ENCODE peak calls at places on chromosome 16, in nine cellular contexts. R is cardiac fibroblast; I is GM13977; E is cardiac muscle cell; T is heart left ventricle; L is RWPE1; F is CD8-positive, alpha-beta T cell; X is uterus; Y is thyroid gland. H is an unnamed sample.

GRCh38 chr16:4051591-4051990 is 64.7 kb downstream of the ADCY9 start:
- DNase-seq in R (no peak), I (no peak), E (no peak), T (no peak), L (peak; percentile 72), F (no peak), X (no peak), Y (no peak), H (no peak)

GRCh38 chr16:7456221-7456620 is 123.6 kb downstream of the RBFOX1 start:
- DNase-seq in R (no peak), I (no peak), E (no peak), T (no peak), L (no peak), F (no peak), X (no peak), Y (no peak), H (no peak)

GRCh38 chr16:73051216-73051615 is 3.3 kb upstream of the ZFHX3 start:
- DNase-seq in R (no peak), I (no peak), E (no peak), T (no peak), L (no peak), F (no peak), X (no peak), Y (no peak), H (no peak)

GRCh38 chr16:28082624-28083023 is 19.1 kb upstream of the GSG1L start:
- DNase-seq in R (no peak), I (no peak), E (no peak), T (no peak), L (no peak), F (no peak), X (no peak), Y (no peak), H (no peak)

GRCh38 chr16:19574625-19575024 is 19.1 kb downstream of the VPS35L start:
- DNase-seq in R (no peak), I (no peak), E (no peak), T (no peak), L (no peak), F (no peak), X (no peak), Y (no peak), H (no peak)

GRCh38 chr16:72658888-72659717 is 388.8 kb downstream of the ZFHX3 start:
- DNase-seq in R (peak; percentile 57), I (no peak), E (peak; percentile 26), T (no peak), L (no peak), F (no peak), X (no peak), Y (no peak), H (no peak)

GRCh38 chr16:85557083-85557975 is 55.8 kb upstream of the GSE1 start:
- DNase-seq in R (no peak), I (peak; percentile 70), E (no peak), T (peak; percentile 19), L (peak; percentile 81), F (peak; percentile 54), X (peak; percentile 43), Y (peak; percentile 54), H (peak; percentile 59)

GRCh38 chr16:59201160-59201559 is 467.0 kb upstream of the GOT2 start:
- DNase-seq in R (no peak), I (no peak), E (no peak), T (no peak), L (no peak), F (no peak), X (no peak), Y (no peak), H (no peak)

GRCh38 chr16:88900653-88901052 is 34.2 kb upstream of the PABPN1L start:
- DNase-seq in R (no peak), I (no peak), E (no peak), T (no peak), L (no peak), F (no peak), X (no peak), Y (no peak), H (no peak)

GRCh38 chr16:2016407-2016922 is 3.1 kb upstream of the NPW start:
- DNase-seq in R (no peak), I (no peak), E (no peak), T (no peak), L (no peak), F (no peak), X (no peak), Y (no peak), H (no peak)
- TF ChIP-seq CTCF in R (peak; percentile 47), I (peak; percentile 48), E (peak; percentile 50), T (peak; percentile 16), L (no peak), F (peak; percentile 16), X (no peak), Y (no peak), H (no peak)

GRCh38 chr16:83843657-83844056 is 35.9 kb downstream of the HSBP1 start:
- DNase-seq in R (no peak), I (no peak), E (no peak), T (no peak), L (no peak), F (no peak), X (no peak), Y (no peak), H (peak; percentile 16)

GRCh38 chr16:83845263-83845662 is 37.5 kb downstream of the HSBP1 start:
- DNase-seq in R (no peak), I (no peak), E (no peak), T (no peak), L (no peak), F (no peak), X (no peak), Y (no peak), H (no peak)

GRCh38 chr16:83840060-83840617 is 32.4 kb downstream of the HSBP1 start:
- DNase-seq in R (no peak), I (no peak), E (no peak), T (no peak), L (no peak), F (no peak), X (no peak), Y (no peak), H (no peak)

GRCh38 chr16:83842291-83842690 is 34.5 kb downstream of the HSBP1 start:
- DNase-seq in R (no peak), I (no peak), E (no peak), T (no peak), L (no peak), F (no peak), X (no peak), Y (no peak), H (no peak)

GRCh38 chr16:83842755-83843507 is 35.2 kb downstream of the HSBP1 start:
- DNase-seq in R (no peak), I (no peak), E (peak; percentile 2), T (no peak), L (no peak), F (no peak), X (no peak), Y (no peak), H (no peak)
- TF ChIP-seq CTCF in R (no peak), I (no peak), E (no peak), T (no peak), L (no peak), F (no peak), X (no peak), Y (no peak), H (no peak)

DNA sequence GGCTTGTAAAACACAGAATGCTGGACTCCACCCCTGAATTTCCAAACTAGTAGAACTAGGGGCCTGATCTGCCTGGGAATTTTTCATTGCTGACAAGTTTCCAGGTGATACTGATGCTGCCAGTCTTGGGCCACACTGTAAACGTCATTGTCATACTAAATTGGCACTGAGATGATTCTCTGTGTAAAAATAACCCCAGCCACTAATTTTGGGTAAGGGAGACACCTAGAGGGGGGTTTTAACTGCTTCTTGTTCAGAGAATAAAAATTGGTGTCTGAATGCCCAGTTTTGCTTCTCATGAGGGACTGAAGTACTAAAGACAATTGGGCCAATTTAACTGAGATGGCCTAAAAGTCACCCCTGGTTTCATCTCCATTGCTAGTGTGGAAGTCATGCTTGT is 5.0 kb upstream of the CDH13 start:
- DNase-seq in R (no peak), I (no peak), E (no peak), T (no peak), L (no peak), F (no peak), X (no peak), Y (no peak), H (no peak)
- TF ChIP-seq CTCF in R (peak; percentile 3), I (no peak), E (peak; percentile 21), T (peak; percentile 27), L (no peak), F (no peak), X (no peak), Y (no peak), H (no peak)

GRCh38 chr16:81834868-81835267 is 55.8 kb downstream of the PLCG2 start:
- DNase-seq in R (no peak), I (no peak), E (no peak), T (no peak), L (no peak), F (no peak), X (no peak), Y (no peak), H (no peak)

GRCh38 chr16:81830845-81831600 is 51.9 kb downstream of the PLCG2 start:
- DNase-seq in R (no peak), I (no peak), E (no peak), T (no peak), L (no peak), F (no peak), X (no peak), Y (no peak), H (no peak)

GRCh38 chr16:81833751-81834150 is 54.7 kb downstream of the PLCG2 start:
- DNase-seq in R (no peak), I (no peak), E (no peak), T (no peak), L (no peak), F (no peak), X (no peak), Y (no peak), H (no peak)

GRCh38 chr16:81832801-81833547 is 53.9 kb downstream of the PLCG2 start:
- DNase-seq in R (no peak), I (no peak), E (no peak), T (no peak), L (no peak), F (no peak), X (no peak), Y (no peak), H (no peak)

DNA sequence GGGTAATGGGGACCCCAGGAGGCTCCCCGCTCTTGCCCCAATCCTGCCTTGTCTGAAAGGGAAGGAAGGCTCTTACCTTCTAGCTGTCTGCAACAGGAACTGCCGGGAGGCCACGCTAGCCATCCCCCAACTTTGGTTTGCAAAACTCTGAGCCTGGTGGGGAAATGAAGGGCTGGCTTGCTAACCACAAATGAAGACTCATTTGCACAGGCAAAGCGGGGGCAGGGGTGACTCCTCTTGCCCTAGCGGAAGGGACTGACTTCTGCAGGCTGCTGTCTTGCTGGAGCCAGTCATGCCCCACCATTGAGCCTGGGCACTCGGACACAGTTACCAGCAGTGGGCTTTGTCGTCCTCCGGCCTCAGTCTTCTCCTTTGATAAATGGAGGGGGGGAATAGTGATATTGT is 52.6 kb downstream of the PLCG2 start:
- DNase-seq in R (no peak), I (peak; percentile 64), E (peak; percentile 18), T (peak; percentile 60), L (no peak), F (peak; percentile 53), X (peak; percentile 20), Y (peak; percentile 18), H (peak; percentile 29)
- TF ChIP-seq CTCF in R (no peak), I (peak; percentile 28), E (no peak), T (no peak), L (no peak), F (no peak), X (no peak), Y (no peak), H (no peak)

GRCh38 chr16:69494993-69495392 is 70.6 kb downstream of the CYB5B start:
- DNase-seq in R (peak; percentile 45), I (peak; percentile 37), E (no peak), T (no peak), L (no peak), F (peak; percentile 33), X (no peak), Y (no peak), H (no peak)
- TF ChIP-seq CTCF in R (peak; percentile 38), I (peak; percentile 35), E (peak; percentile 32), T (no peak), L (no peak), F (no peak), X (no peak), Y (no peak), H (no peak)

H was measured in body of pancreas.